ENCODE peak calls at places on chromosomes 5 and 9, in six cellular contexts. S, E, A, W, O and Z are unnamed samples.
A peak's percentile ranks its signal among the peaks of the same experiment; 100 is the strongest.

GRCh38 chr9:4489562-4489918 is 728 bp upstream of the SLC1A1 start:
- DNase-seq in S (peak; percentile 42), E (no peak), A (no peak), W (peak; percentile 9), O (no peak), Z (no peak)

GRCh38 chr9:72615931-72616330 is 94.5 kb downstream of the TMC1 start:
- DNase-seq in S (no peak), E (no peak), A (no peak), W (no peak), O (no peak), Z (peak; percentile 37)

GRCh38 chr9:136044971-136045594 is 50.0 kb downstream of the NACC2 start:
- DNase-seq in S (no peak), E (peak; percentile 42), A (no peak), W (no peak), O (peak; percentile 78), Z (no peak)

GRCh38 chr5:113091622-113092021 is 115.0 kb downstream of the DCP2 start:
- DNase-seq in S (no peak), E (no peak), A (no peak), W (no peak), O (no peak), Z (no peak)

GRCh38 chr5:66933066-66933465 is 263.5 kb downstream of the CD180 start:
- DNase-seq in S (no peak), E (no peak), A (no peak), W (no peak), O (no peak), Z (peak; percentile 79)

GRCh38 chr9:15416880-15417279 is 5.8 kb upstream of the SNAPC3 start:
- DNase-seq in S (no peak), E (no peak), A (no peak), W (peak; percentile 52), O (no peak), Z (peak; percentile 77)

GRCh38 chr5:122137702-122138101 is 8.4 kb downstream of the ZNF474 start:
- DNase-seq in S (no peak), E (no peak), A (no peak), W (no peak), O (no peak), Z (no peak)

GRCh38 chr5:155260798-155261197 is 247.2 kb downstream of the KIF4B start:
- DNase-seq in S (no peak), E (no peak), A (no peak), W (no peak), O (no peak), Z (peak; percentile 53)

GRCh38 chr5:78630047-78630446 is 18.5 kb downstream of the LHFPL2 start:
- DNase-seq in S (no peak), E (no peak), A (no peak), W (no peak), O (no peak), Z (no peak)

GRCh38 chr9:136138566-136138965 is 19.9 kb upstream of the TMEM250 start:
- DNase-seq in S (no peak), E (no peak), A (no peak), W (no peak), O (no peak), Z (peak; percentile 30)

GRCh38 chr5:131394128-131394527 is 130.3 kb downstream of the CDC42SE2 start:
- DNase-seq in S (no peak), E (no peak), A (no peak), W (no peak), O (no peak), Z (peak; percentile 44)
- H3K4me3 ChIP-seq in S (no peak overlapping the region), E (no peak overlapping the region), A (no peak overlapping the region), W (no peak overlapping the region), O (no peak overlapping the region), Z (no peak overlapping the region)

DNA sequence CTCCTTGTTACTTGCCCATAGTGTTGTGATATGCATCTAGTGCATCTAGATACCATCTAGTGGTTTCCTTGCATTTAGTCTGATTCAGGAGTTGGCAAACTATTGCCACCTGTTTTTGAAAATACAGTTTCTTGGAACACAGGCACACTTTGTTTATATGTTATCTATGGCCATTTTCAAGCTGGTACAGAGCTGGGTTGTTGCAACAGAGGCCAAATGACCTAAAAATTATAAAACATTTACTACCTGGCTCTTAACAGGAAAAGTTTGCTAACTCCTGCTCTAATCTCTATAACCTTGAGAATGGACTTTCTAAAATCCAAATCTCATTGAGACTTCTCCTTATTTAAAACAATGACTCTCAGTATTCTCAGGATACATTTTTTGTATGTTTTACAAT is 19.4 kb upstream of the FBXO38 start:
- DNase-seq in S (no peak), E (no peak), A (no peak), W (no peak), O (no peak), Z (no peak)
- TF ChIP-seq CTCF in S (no peak), E (no peak), A (no peak), W (no peak), O (no peak), Z (no peak)

GRCh38 chr5:141508808-141509611 is 20.1 kb downstream of the PCDHGC5 start:
- DNase-seq in S (no peak), E (peak; percentile 90), A (peak; percentile 79), W (peak; percentile 67), O (peak; percentile 93), Z (peak; percentile 95)

GRCh38 chr5:141506381-141507155 is 17.7 kb downstream of the PCDHGC5 start:
- DNase-seq in S (no peak), E (no peak), A (no peak), W (no peak), O (no peak), Z (no peak)

GRCh38 chr5:141510160-141510559 is 21.3 kb downstream of the PCDHGC5 start:
- DNase-seq in S (no peak), E (no peak), A (no peak), W (no peak), O (no peak), Z (no peak)

GRCh38 chr5:141507387-141508091 is 18.7 kb downstream of the PCDHGC5 start:
- DNase-seq in S (no peak), E (peak; percentile 87), A (peak; percentile 71), W (peak; percentile 62), O (no peak), Z (no peak)

GRCh38 chr5:141508440-141508807 is 19.5 kb downstream of the PCDHGC5 start:
- DNase-seq in S (no peak), E (no peak), A (no peak), W (no peak), O (no peak), Z (no peak)
- H3K4me3 ChIP-seq in S (no peak overlapping the region), E (peak overlapping the region; percentile 35), A (peak overlapping the region; percentile 32), W (peak overlapping the region; percentile 40), O (no peak overlapping the region), Z (no peak overlapping the region)

DNA sequence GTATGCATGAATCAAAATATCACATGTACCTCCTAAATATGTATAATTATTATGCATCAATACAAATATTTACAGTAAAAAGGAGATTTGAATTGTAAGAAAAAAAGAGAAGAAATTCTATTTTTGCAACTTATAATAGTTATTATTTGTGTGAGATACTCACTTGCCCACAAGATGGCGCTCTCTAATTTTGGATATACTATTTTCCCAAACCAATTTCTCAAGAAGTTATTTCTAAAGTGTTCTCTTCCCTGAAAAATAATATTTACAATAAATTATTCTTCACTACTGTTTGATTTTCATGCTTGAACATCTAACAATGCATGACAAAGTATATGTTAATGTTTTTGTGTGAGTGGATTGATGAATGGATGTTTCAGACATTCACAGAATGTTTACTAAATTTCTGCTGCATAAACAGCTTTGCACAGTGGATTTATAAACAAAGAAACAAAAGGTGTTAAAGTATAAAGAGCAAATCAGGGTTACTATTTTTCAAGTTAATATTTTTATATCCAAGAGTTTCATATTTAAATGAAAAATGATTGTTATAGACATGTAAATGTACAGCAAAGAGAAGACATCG is 503.4 kb downstream of the PDE4D start:
- DNase-seq in S (no peak), E (no peak), A (no peak), W (peak; percentile 58), O (no peak), Z (peak; percentile 45)
- TF ChIP-seq CTCF in S (peak; percentile 81), E (peak; percentile 38), A (peak; percentile 74), W (peak; percentile 54), O (no peak), Z (peak; percentile 51)

GRCh38 chr9:16868706-16869105 is 1.8 kb downstream of the BNC2 start:
- DNase-seq in S (no peak), E (no peak), A (no peak), W (no peak), O (no peak), Z (no peak)

GRCh38 chr9:16866542-16866941 is 3.9 kb downstream of the BNC2 start:
- DNase-seq in S (no peak), E (no peak), A (no peak), W (no peak), O (no peak), Z (no peak)

GRCh38 chr9:16869961-16870605 is 387 bp downstream of the BNC2 start:
- DNase-seq in S (peak; percentile 38), E (peak; percentile 72), A (no peak), W (no peak), O (peak; percentile 89), Z (no peak)

GRCh38 chr9:16869140-16869903 is 1.1 kb downstream of the BNC2 start:
- DNase-seq in S (no peak), E (peak; percentile 78), A (no peak), W (peak; percentile 34), O (no peak), Z (no peak)

DNA sequence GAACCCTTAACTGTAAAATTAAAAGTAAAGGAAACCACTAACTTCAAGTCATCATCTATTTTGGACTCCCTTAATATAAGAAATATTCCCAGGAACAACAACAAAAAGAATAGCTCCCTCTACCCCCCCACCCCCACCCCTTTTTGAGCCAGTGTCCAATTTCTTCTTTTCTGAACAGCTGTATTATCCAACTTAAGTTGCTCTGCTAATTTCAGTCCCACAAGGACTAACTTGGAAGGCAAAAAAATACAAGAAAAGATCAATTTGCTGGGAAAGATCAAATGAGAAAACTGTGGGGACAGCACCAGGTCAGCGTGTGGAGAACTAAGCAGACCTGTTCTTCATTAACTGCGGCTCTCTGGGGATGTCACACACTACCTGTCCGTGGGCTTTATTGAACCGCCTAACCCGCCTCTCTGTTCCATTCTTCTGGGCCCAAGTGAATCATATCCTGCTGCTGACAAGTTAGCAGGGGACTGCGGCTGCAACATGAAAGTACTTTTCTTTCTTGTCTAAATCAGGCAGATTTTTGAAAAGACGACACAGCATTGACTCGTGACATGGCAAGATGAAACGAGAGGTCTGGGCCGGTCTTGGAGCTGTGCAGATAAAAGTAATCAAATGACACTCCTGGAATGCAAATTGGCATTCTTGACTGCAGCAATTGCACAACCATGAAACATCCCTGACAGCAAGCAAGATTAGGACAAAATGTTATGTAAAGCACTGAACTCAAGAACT is 2.7 kb downstream of the BNC2 start:
- DNase-seq in S (no peak), E (peak; percentile 82), A (no peak), W (peak; percentile 38), O (no peak), Z (peak; percentile 32)
- H3K4me3 ChIP-seq in S (no peak overlapping the region), E (peak overlapping the region; percentile 90), A (no peak overlapping the region), W (no peak overlapping the region), O (no peak overlapping the region), Z (no peak overlapping the region)

DNA sequence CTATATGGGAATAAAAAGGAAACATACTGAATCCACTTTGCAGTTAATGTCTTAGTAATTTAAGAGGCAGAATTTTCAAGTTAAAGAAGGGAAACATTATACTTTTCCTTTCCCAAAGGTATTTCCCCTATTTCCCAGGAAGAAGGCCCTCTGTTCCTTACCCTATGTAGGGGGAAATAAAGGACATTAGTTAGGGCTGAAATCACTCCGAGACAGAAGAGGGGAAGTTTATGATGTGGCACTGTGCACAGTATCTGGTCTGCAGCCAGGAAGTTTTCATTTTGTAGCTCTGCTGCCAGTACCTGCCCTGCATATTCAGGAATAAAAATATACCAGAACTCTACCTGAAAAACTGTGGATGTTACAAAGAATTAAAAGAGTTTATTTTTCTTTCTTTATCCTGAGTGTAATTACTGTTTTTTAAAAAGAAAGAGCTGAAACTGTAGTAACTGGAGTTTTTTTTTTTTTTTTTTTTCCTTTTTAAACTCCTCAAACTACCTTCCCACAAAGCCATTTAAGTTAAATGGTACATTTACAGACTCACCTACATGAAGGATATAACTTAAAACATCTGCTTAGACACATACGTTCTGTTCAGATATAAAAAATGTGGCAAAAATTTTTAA is 7.3 kb downstream of the MEF2C start:
- DNase-seq in S (no peak), E (no peak), A (no peak), W (no peak), O (no peak), Z (no peak)
- TF ChIP-seq CTCF in S (no peak), E (no peak), A (no peak), W (no peak), O (no peak), Z (no peak)